ENCODE peak calls at places on chromosomes 5 and 9, in seven cellular contexts. Z, W, M, L, R, E and X are unnamed samples.

GRCh38 chr5:121805931-121806330 is 45.8 kb upstream of the FTMT start:
- DNase-seq in Z (no peak), W (no peak), M (no peak), L (no peak), R (no peak), E (no peak), X (no peak)

GRCh38 chr5:132220476-132220875 is 7.2 kb downstream of the P4HA2 start:
- DNase-seq in Z (no peak), W (no peak), M (peak; percentile 33), L (no peak), R (no peak), E (no peak), X (no peak)

GRCh38 chr5:26192496-26192895 is 845.9 kb downstream of the CDH9 start:
- DNase-seq in Z (no peak), W (no peak), M (no peak), L (no peak), R (no peak), E (no peak), X (no peak)

GRCh38 chr5:93452255-93452654 is 128.8 kb downstream of the NR2F1-AS1 start:
- DNase-seq in Z (no peak), W (no peak), M (no peak), L (no peak), R (no peak), E (no peak), X (no peak)

GRCh38 chr9:133703571-133704399 is 34.4 kb downstream of the SARDH start:
- DNase-seq in Z (no peak), W (no peak), M (no peak), L (no peak), R (no peak), E (no peak), X (no peak)

GRCh38 chr9:98010450-98010849 is 27.3 kb downstream of the ANP32B start:
- DNase-seq in Z (no peak), W (no peak), M (no peak), L (peak; percentile 99), R (no peak), E (no peak), X (peak; percentile 80)

GRCh38 chr5:14560091-14560595 is 21.4 kb upstream of the OTULINL start:
- DNase-seq in Z (no peak), W (no peak), M (no peak), L (no peak), R (no peak), E (no peak), X (no peak)

GRCh38 chr5:111699324-111699723 is 57.7 kb downstream of the NREP start:
- DNase-seq in Z (no peak), W (no peak), M (no peak), L (no peak), R (no peak), E (no peak), X (peak; percentile 72)

GRCh38 chr9:131876486-131876885 is 136.6 kb upstream of the RAPGEF1 start:
- DNase-seq in Z (no peak), W (no peak), M (no peak), L (no peak), R (no peak), E (no peak), X (no peak)

GRCh38 chr9:22446589-22446949 is at the start of gene DMRTA1:
- DNase-seq in Z (peak; percentile 77), W (no peak), M (peak; percentile 90), L (peak; percentile 82), R (peak; percentile 83), E (peak; percentile 59), X (peak; percentile 89)

GRCh38 chr9:133199648-133200321 is 9.3 kb downstream of the OBP2B start:
- DNase-seq in Z (no peak), W (no peak), M (peak; percentile 72), L (peak; percentile 45), R (peak; percentile 59), E (no peak), X (no peak)

GRCh38 chr5:133365326-133365725 is 247.0 kb downstream of the FSTL4 start:
- DNase-seq in Z (no peak), W (no peak), M (no peak), L (no peak), R (no peak), E (no peak), X (no peak)

GRCh38 chr9:16033921-16034320 is 481.1 kb downstream of the CCDC171 start:
- DNase-seq in Z (no peak), W (no peak), M (no peak), L (no peak), R (no peak), E (no peak), X (no peak)

GRCh38 chr5:1380011-1380817 is 35.3 kb upstream of the CLPTM1L start:
- DNase-seq in Z (no peak), W (peak; percentile 25), M (peak; percentile 55), L (peak; percentile 64), R (peak; percentile 85), E (no peak), X (no peak)

GRCh38 chr5:160312139-160312959 is at the start of gene CCNJL:
- DNase-seq in Z (no peak), W (no peak), M (peak; percentile 60), L (peak; percentile 80), R (peak; percentile 74), E (no peak), X (peak; percentile 39)

GRCh38 chr5:173771058-173771742 is 116.9 kb upstream of the CPEB4 start:
- DNase-seq in Z (no peak), W (no peak), M (no peak), L (no peak), R (no peak), E (no peak), X (no peak)

GRCh38 chr9:93622725-93623124 is 46.3 kb downstream of the PHF2 start:
- DNase-seq in Z (no peak), W (no peak), M (no peak), L (no peak), R (no peak), E (no peak), X (no peak)

GRCh38 chr9:134413890-134414731 is 87.9 kb downstream of the RXRA start:
- DNase-seq in Z (no peak), W (no peak), M (peak; percentile 86), L (peak; percentile 81), R (peak; percentile 79), E (no peak), X (peak; percentile 90)

GRCh38 chr5:178236685-178237084 is 4.1 kb upstream of the PHYKPL start:
- DNase-seq in Z (no peak), W (no peak), M (no peak), L (peak; percentile 55), R (no peak), E (peak; percentile 40), X (no peak)

GRCh38 chr9:93965830-93966577 is 10.8 kb upstream of the BARX1 start:
- DNase-seq in Z (no peak), W (no peak), M (peak; percentile 11), L (peak; percentile 29), R (no peak), E (no peak), X (peak; percentile 45)